ENCODE peak calls at places on chromosomes 2 and 18, in eight cellular contexts. A, T, B, F, I, C, N and S are unnamed samples.

GRCh38 chr2:202185816-202186221 is 52.6 kb downstream of the SUMO1 start:
- DNase-seq in A (no peak), T (no peak), B (no peak), F (peak), I (no peak), C (no peak), N (peak), S (no peak)

GRCh38 chr2:98445167-98445522 is 487 bp downstream of the INPP4A start:
- DNase-seq in A (no peak), T (no peak), B (no peak), F (peak), I (no peak), C (no peak), N (peak), S (no peak)

GRCh38 chr2:120673571-120674061 is 62.1 kb upstream of the GLI2 start:
- DNase-seq in A (no peak), T (no peak), B (no peak), F (no peak), I (no peak), C (no peak), N (no peak), S (no peak)

GRCh38 chr18:49812321-49813070 is 837 bp downstream of the ACAA2 start:
- DNase-seq in A (no peak), T (no peak), B (no peak), F (peak), I (no peak), C (no peak), N (peak), S (no peak)

GRCh38 chr2:1499033-1499795 is 86.0 kb downstream of the TPO start:
- DNase-seq in A (peak), T (no peak), B (no peak), F (no peak), I (no peak), C (no peak), N (no peak), S (no peak)

GRCh38 chr2:134408791-134409190 is 154.9 kb downstream of the MGAT5 start:
- DNase-seq in A (no peak), T (no peak), B (no peak), F (peak), I (no peak), C (no peak), N (peak), S (no peak)

GRCh38 chr2:172339431-172340010 is 87.9 kb upstream of the ITGA6 start:
- DNase-seq in A (no peak), T (no peak), B (no peak), F (peak), I (no peak), C (no peak), N (peak), S (no peak)

GRCh38 chr18:77622009-77622692 is 372.5 kb downstream of the GALR1 start:
- DNase-seq in A (no peak), T (no peak), B (no peak), F (no peak), I (no peak), C (no peak), N (no peak), S (no peak)

GRCh38 chr2:37566517-37566961 is 104.9 kb downstream of the CDC42EP3 start:
- DNase-seq in A (no peak), T (no peak), B (no peak), F (peak), I (no peak), C (no peak), N (peak), S (no peak)

GRCh38 chr2:37560863-37561614 is 110.4 kb downstream of the CDC42EP3 start:
- DNase-seq in A (no peak), T (no peak), B (no peak), F (no peak), I (no peak), C (no peak), N (no peak), S (no peak)

GRCh38 chr2:37561615-37562569 is 109.5 kb downstream of the CDC42EP3 start:
- DNase-seq in A (no peak), T (no peak), B (no peak), F (peak), I (no peak), C (no peak), N (peak), S (no peak)

GRCh38 chr2:37564356-37564755 is 107.1 kb downstream of the CDC42EP3 start:
- DNase-seq in A (no peak), T (no peak), B (no peak), F (no peak), I (no peak), C (no peak), N (no peak), S (no peak)

DNA sequence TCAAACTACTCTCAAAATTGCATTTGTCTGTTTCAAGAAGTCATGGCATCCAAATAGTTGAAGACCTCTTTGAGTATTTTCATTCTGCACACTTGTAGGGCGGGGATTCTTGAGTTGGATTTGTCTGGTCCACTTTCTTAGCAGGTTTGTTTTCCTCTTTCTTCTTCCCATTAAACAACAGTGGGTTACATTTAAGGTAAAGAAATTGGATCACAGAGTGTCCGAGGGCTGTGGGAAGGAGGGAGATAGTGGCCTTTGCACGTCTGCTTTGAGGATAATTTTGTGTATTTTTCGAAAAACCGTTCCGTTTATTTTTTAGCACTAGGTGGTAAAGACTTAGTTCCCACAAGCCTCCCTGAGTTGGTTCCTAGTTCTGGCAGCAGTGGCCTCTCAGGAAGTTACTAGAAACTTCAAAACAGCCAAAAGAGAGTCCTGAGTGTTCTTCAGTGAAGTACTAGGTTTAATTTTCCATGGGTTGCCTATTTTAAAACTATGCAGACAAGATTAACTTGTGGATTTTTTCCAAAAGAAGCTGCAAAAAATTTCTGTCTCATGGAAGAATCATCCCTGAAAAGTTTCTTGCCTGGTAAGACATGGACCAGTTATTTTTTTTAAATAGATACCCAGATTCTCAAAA is 107.9 kb downstream of the CDC42EP3 start:
- DNase-seq in A (no peak), T (no peak), B (no peak), F (peak), I (no peak), C (no peak), N (no peak), S (no peak)
- H3K27ac ChIP-seq in A (no peak), T (peak), B (no peak), F (peak), I (no peak), C (no peak), N (peak), S (no peak)

GRCh38 chr2:215604631-215605030 is 168.8 kb upstream of the FN1 start:
- DNase-seq in A (no peak), T (no peak), B (no peak), F (no peak), I (no peak), C (no peak), N (no peak), S (no peak)
- H3K27ac ChIP-seq in A (no peak), T (no peak), B (no peak), F (no peak), I (no peak), C (no peak), N (no peak), S (no peak)

GRCh38 chr18:64546451-64546850 is 397.6 kb upstream of the LINC00305 start:
- DNase-seq in A (no peak), T (no peak), B (no peak), F (no peak), I (no peak), C (no peak), N (no peak), S (no peak)
- H3K27ac ChIP-seq in A (no peak), T (no peak), B (no peak), F (no peak), I (no peak), C (no peak), N (no peak), S (no peak)

DNA sequence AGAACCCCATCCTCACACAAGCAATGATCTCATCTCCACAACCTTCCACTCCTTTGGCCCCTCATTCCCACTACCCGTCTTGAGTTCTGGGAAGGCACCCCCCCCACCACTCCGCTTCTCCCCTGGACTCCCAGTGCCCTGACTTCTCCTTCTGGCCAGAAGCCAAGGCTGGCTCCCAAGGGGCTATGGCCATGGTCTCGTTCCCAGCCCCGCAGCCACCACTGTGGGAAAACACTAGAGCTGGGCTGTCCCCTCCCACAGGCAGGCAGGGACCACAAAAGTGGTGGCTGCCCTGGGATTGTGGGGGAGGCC is 1.5 kb upstream of the ANKRD39 start:
- DNase-seq in A (no peak), T (peak), B (no peak), F (no peak), I (peak), C (no peak), N (no peak), S (no peak)
- H3K27ac ChIP-seq in A (no peak), T (peak), B (peak), F (no peak), I (no peak), C (peak), N (no peak), S (no peak)

GRCh38 chr2:186530314-186530713 is 44.3 kb downstream of the ZC3H15 start:
- DNase-seq in A (no peak), T (no peak), B (no peak), F (no peak), I (no peak), C (no peak), N (no peak), S (no peak)

GRCh38 chr2:186534406-186534805 is 48.3 kb downstream of the ZC3H15 start:
- DNase-seq in A (no peak), T (no peak), B (no peak), F (no peak), I (no peak), C (no peak), N (no peak), S (no peak)

GRCh38 chr2:186533717-186534116 is 47.7 kb downstream of the ZC3H15 start:
- DNase-seq in A (no peak), T (no peak), B (no peak), F (no peak), I (no peak), C (no peak), N (peak), S (no peak)

GRCh38 chr2:186531257-186531775 is 45.3 kb downstream of the ZC3H15 start:
- DNase-seq in A (no peak), T (no peak), B (no peak), F (no peak), I (no peak), C (no peak), N (peak), S (no peak)

GRCh38 chr2:186532891-186533290 is 46.8 kb downstream of the ZC3H15 start:
- DNase-seq in A (no peak), T (no peak), B (no peak), F (peak), I (no peak), C (no peak), N (peak), S (no peak)
- H3K27ac ChIP-seq in A (no peak), T (no peak), B (no peak), F (no peak), I (no peak), C (no peak), N (peak), S (no peak)

DNA sequence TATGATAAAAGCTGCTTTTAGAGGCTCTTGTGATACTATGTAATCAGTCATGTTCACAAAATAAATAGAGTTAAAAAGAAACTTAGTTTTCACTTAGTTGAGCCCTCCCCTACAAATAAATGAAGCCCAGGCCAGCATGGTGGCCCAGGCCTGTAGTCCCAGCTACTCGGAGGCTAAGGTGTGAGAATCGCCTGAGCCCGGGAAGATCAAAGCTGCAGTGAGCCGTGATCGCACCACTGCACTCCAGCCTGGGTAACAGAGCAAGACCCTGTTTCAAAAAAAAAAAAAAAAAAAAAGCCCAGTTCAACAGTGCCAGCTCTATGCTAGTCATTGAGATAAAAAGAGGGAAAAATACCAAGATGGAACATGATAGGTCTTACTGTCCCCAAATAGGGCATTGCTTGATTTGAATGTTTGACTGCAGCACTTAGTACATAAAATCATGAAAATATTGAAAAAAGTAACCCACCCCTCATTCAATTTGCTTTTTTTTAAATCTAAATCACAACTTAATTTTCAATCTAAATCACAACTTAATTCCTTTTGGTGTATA is 1.5 kb downstream of the ASNSD1 start:
- DNase-seq in A (no peak), T (no peak), B (no peak), F (no peak), I (no peak), C (no peak), N (no peak), S (no peak)
- H3K27ac ChIP-seq in A (no peak), T (peak), B (no peak), F (no peak), I (no peak), C (no peak), N (no peak), S (no peak)